ENCODE peak calls at places on chromosomes 6 and 20, in seven cellular contexts. K, D, R, Z, M, E and G are unnamed samples.

GRCh38 chr6:30998785-30999184 is 11.5 kb upstream of the MUC22 start:
- DNase-seq in Z (peak; percentile 28), D (no peak), K (no peak), M (no peak), R (peak; percentile 61), E (no peak), G (no peak)

GRCh38 chr6:114467931-114468330 is 125.1 kb upstream of the HS3ST5 start:
- DNase-seq in R (peak; percentile 6), E (no peak), K (no peak), M (no peak), D (no peak), Z (no peak), G (no peak)

GRCh38 chr6:24436979-24437378 is 34.2 kb downstream of the MRS2 start:
- DNase-seq in Z (no peak), D (no peak), M (no peak), E (no peak), R (no peak), K (no peak), G (no peak)

GRCh38 chr6:25122001-25122400 is 157.2 kb upstream of the CARMIL1 start:
- DNase-seq in D (no peak), M (no peak), R (peak; percentile 16), K (peak; percentile 23), Z (peak; percentile 38), E (no peak), G (no peak)

GRCh38 chr20:2822073-2822472 is 5.9 kb downstream of the TMEM239 start:
- DNase-seq in D (no peak), M (no peak), R (peak; percentile 51), Z (peak; percentile 83), E (no peak), K (peak; percentile 44), G (peak; percentile 57)

GRCh38 chr6:32843321-32843978 is 397 bp downstream of the PSMB8 start:
- DNase-seq in Z (no peak), K (no peak), E (no peak), M (no peak), D (no peak), R (peak; percentile 7), G (peak; percentile 47)

GRCh38 chr6:49898904-49899566 is 32.7 kb upstream of the CRISP1 start:
- DNase-seq in E (no peak), K (no peak), D (no peak), M (no peak), Z (no peak), R (no peak), G (no peak)

GRCh38 chr20:32216396-32217142 is 8.9 kb downstream of the POFUT1 start:
- DNase-seq in Z (no peak), M (no peak), E (no peak), R (no peak), D (no peak), K (no peak), G (no peak)

DNA sequence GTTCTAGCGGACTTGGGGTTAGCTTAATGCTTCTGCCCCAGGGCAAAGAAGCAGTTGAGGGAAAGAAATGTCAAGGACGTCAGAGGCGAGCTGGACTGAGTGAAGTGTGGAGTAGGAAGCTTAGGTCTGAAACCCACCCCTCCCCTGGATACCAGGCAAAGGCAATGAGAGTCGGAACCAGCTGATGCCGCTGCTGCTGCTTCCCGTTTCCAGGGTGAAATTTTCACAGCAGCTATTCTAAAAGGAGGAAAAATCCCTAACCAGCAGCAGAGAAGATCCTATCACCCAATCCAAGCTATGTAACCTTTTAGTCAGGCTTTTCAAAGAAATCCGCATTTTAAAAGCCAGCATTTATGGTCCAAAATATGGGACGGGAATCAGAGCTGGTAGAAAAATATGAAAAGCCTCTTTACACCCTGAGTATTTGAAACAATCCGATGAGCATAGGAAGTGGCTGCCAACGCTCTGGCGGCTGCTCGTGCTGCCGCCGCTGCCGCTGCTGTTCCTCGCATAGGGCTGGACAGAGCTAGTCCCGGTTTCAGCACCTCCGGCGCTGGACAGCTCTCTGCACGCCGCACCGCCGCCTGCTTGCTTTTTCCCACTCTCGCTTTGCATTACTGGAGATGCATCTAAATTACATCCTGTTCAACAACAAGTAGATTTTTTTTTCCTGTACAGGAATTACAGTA is 564.2 kb downstream of the LMBRD1 start:
- DNase-seq in D (peak; percentile 71), R (peak; percentile 43), K (peak; percentile 47), M (peak; percentile 53), E (peak; percentile 91), Z (peak; percentile 74), G (peak; percentile 52)
- TF ChIP-seq CTCF in D (no peak), R (no peak), K (no peak), M (no peak), E (no peak), Z (no peak), G (no peak)

GRCh38 chr6:85703359-85703758 is 60.7 kb upstream of the SYNCRIP start:
- DNase-seq in D (no peak), R (peak; percentile 5), M (no peak), E (no peak), K (no peak), Z (peak; percentile 5), G (no peak)

GRCh38 chr6:85705220-85705619 is 62.5 kb upstream of the SYNCRIP start:
- DNase-seq in D (no peak), Z (no peak), R (no peak), K (no peak), M (peak; percentile 57), E (no peak), G (no peak)

DNA sequence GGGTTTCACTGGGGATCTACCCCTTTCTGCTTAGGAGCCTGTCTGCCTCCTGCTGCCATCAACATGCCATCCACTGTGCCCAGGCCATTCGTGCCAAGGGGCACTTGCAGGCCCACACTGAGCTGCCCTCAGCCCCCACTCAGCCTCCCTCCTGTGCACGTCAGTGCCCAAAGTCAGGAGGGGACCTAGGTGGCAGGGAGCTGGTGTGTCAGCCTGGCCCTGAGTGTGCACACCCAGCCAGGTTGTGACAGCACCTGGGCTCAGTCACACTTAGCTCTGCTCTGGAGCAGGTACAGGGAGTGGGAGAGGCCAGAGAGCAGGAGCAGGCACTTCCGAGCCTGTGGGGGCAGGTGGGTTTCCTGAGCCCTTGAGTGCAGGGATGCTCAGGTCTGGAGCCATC is 63.6 kb upstream of the SYNCRIP start:
- DNase-seq in D (no peak), K (no peak), M (no peak), E (no peak), Z (no peak), R (no peak), G (no peak)
- H3K4me3 ChIP-seq in D (no peak overlapping the region), K (no peak overlapping the region), M (no peak overlapping the region), E (no peak overlapping the region), Z (no peak overlapping the region), R (no peak overlapping the region), G (no peak overlapping the region)

GRCh38 chr6:116144590-116144989 is 18.7 kb upstream of the COL10A1 start:
- DNase-seq in D (no peak), M (no peak), K (peak; percentile 96), E (no peak), R (peak; percentile 83), Z (peak; percentile 93), G (no peak)

GRCh38 chr6:116136933-116137340 is 11.0 kb upstream of the COL10A1 start:
- DNase-seq in K (peak; percentile 48), D (no peak), E (no peak), M (no peak), Z (peak; percentile 14), R (no peak), G (peak; percentile 38)

GRCh38 chr6:116136373-116136772 is 10.4 kb upstream of the COL10A1 start:
- DNase-seq in K (peak; percentile 17), D (no peak), Z (no peak), M (no peak), E (no peak), R (no peak), G (no peak)

DNA sequence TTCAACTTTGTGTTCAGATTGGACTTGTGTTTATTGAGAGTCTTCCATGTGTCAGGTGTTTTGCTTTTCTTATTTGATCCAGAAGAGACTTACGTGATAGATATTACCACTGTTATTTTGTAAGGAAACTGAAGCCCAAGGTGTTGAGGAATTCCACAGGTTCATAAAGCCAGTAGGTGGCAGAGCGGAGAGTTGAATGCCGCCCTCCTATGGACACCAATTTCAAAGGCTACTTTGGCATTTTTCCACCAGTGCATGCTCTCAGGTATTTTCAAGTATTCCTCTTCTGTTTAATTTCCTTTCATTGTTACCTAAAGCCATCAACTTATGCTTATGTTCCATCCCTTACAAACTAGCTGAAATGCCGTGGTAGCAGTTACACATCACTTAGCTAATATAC is 14.0 kb upstream of the COL10A1 start:
- DNase-seq in Z (no peak), R (no peak), K (no peak), E (peak; percentile 15), M (no peak), D (no peak), G (no peak)
- TF ChIP-seq CTCF in Z (peak; percentile 4), R (no peak), K (no peak), E (no peak), M (no peak), D (no peak), G (no peak)

GRCh38 chr6:2514965-2515543 is 235.7 kb downstream of the MYLK4 start:
- DNase-seq in K (no peak), D (no peak), E (no peak), R (no peak), M (peak; percentile 79), Z (no peak), G (no peak)
- H3K4me3 ChIP-seq in K (no peak overlapping the region), D (no peak overlapping the region), E (no peak overlapping the region), R (no peak overlapping the region), M (no peak overlapping the region), Z (no peak overlapping the region), G (no peak overlapping the region)

GRCh38 chr6:142075516-142076101 is 57.1 kb upstream of the GJE1 start:
- DNase-seq in R (no peak), D (no peak), M (no peak), E (no peak), K (no peak), Z (no peak), G (peak; percentile 5)
- TF ChIP-seq CTCF in R (no peak), D (no peak), M (no peak), E (no peak), K (no peak), Z (no peak), G (no peak)

DNA sequence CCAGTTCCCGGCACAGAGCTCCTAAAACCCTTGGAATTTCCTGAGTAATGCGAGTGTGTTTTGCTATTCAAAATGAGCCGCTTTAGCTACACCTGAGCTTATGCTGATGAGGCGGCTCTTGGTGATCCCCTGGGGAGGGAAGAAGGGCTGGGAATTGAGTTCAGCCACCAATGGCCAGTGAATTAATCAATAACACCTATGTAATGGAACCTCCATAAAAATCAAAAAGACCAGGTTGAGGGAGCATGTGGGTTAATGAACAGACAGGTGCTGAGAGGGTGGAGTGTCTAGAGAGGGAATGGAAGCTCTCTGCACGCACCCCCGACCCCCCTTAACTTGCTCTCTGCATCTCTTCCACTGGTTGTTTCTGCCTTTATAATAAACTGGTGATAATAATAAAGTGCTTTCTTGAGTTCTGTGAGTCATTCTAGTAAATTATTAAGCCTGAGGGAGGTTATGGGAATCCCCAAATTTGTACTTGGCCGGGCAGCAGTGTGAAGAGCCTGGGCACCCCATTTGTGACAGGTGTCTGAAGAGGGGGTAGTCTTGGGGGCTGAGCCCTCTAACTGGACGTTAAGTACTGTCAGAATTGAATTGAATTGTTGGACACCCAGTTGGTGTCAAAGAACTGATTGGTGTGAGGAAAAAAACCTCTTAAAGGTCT is 24.7 kb upstream of the SERPINB1 start:
- DNase-seq in Z (no peak), D (no peak), K (no peak), M (no peak), R (no peak), E (no peak), G (peak; percentile 73)
- H3K4me3 ChIP-seq in Z (no peak overlapping the region), D (no peak overlapping the region), K (no peak overlapping the region), M (no peak overlapping the region), R (no peak overlapping the region), E (no peak overlapping the region), G (peak overlapping the region; percentile 15)